ENCODE peak calls at places on chromosomes 5 and 9, in ten cellular contexts. C is KBM-7; P is HT-29; G is T-helper 9 cell; R is NCI-H774; M is hypothalamus; O is activated T-cell treated with anti-CD3 and anti-CD28 coated beads for 1 hour; F is posterior cingulate gyrus; U is activated T-helper 1 cell treated with anti-CD3 and anti-CD28 coated beads, Interleukin-2, amount 50 U/mL, for 16 hours; W is HTR-8/SVneo. Z is an unnamed sample.

GRCh38 chr9:105173306-105173705 is 71.1 kb upstream of the SLC44A1 start:
- DNase-seq in C (no peak), P (no peak), G (no peak), R (peak), M (no peak), O (no peak), F (no peak), U (no peak), W (no peak), Z (peak)

GRCh38 chr5:179839328-179840256 is 18.9 kb downstream of the SQSTM1 start:
- DNase-seq in C (no peak), P (no peak), G (no peak), R (no peak), M (no peak), O (no peak), F (no peak), U (no peak), W (no peak), Z (no peak)

GRCh38 chr9:94623253-94623652 is 16.1 kb downstream of the FBP1 start:
- DNase-seq in C (peak), P (peak), G (no peak), R (no peak), M (no peak), O (no peak), F (no peak), U (no peak), W (no peak), Z (peak)

GRCh38 chr5:137564475-137564961 is 65.4 kb upstream of the SPOCK1 start:
- DNase-seq in C (no peak), P (no peak), G (no peak), R (no peak), M (no peak), O (no peak), F (no peak), U (no peak), W (no peak), Z (no peak)

GRCh38 chr5:122517091-122517490 is 205.1 kb downstream of the SNCAIP start:
- DNase-seq in C (no peak), P (no peak), G (no peak), R (no peak), M (no peak), O (no peak), F (no peak), U (no peak), W (no peak), Z (no peak)

GRCh38 chr5:86977185-86977584 is 290.5 kb upstream of the RASA1 start:
- DNase-seq in C (no peak), P (no peak), G (no peak), R (no peak), M (no peak), O (no peak), F (no peak), U (no peak), W (no peak), Z (no peak)

GRCh38 chr5:77630246-77631165 is 8.0 kb downstream of the OTP start:
- DNase-seq in C (peak), P (peak), G (no peak), R (peak), M (no peak), O (no peak), F (no peak), U (no peak), W (peak), Z (peak)

GRCh38 chr9:38066907-38067610 is 2.0 kb downstream of the SHB start:
- DNase-seq in C (peak), P (peak), G (peak), R (no peak), M (no peak), O (no peak), F (no peak), U (no peak), W (no peak), Z (no peak)

GRCh38 chr9:88947581-88948573 is 43.4 kb upstream of the S1PR3 start:
- DNase-seq in C (no peak), P (no peak), G (no peak), R (no peak), M (no peak), O (no peak), F (no peak), U (no peak), W (no peak), Z (no peak)

GRCh38 chr5:57277085-57277484 is 103.2 kb downstream of the GPBP1 start:
- DNase-seq in C (peak), P (peak), G (no peak), R (no peak), M (no peak), O (no peak), F (no peak), U (no peak), W (peak), Z (no peak)

GRCh38 chr9:72203205-72203803 is 54.1 kb downstream of the GDA start:
- DNase-seq in C (peak), P (peak), G (no peak), R (no peak), M (no peak), O (no peak), F (no peak), U (no peak), W (peak), Z (peak)

GRCh38 chr9:2657427-2657826 is 35.8 kb downstream of the VLDLR start:
- DNase-seq in C (peak), P (no peak), G (no peak), R (no peak), M (no peak), O (no peak), F (no peak), U (no peak), W (no peak), Z (no peak)

GRCh38 chr5:157148734-157149615 is 6.3 kb upstream of the MED7 start:
- DNase-seq in C (peak), P (peak), G (peak), R (peak), M (peak), O (peak), F (no peak), U (peak), W (peak), Z (peak)

GRCh38 chr5:90866333-90866732 is 307.7 kb downstream of the ADGRV1 start:
- DNase-seq in C (peak), P (peak), G (no peak), R (peak), M (no peak), O (no peak), F (no peak), U (no peak), W (peak), Z (no peak)

GRCh38 chr5:138793481-138794010 is 40.3 kb downstream of the CTNNA1 start:
- DNase-seq in C (no peak), P (no peak), G (no peak), R (no peak), M (no peak), O (no peak), F (no peak), U (no peak), W (no peak), Z (no peak)

GRCh38 chr5:177426566-177427210 is at the start of gene GRK6:
- DNase-seq in C (peak), P (peak), G (peak), R (peak), M (no peak), O (peak), F (no peak), U (peak), W (peak), Z (peak)

Z was measured in ELF-1.